ENCODE peak calls at places on chromosomes 12 and 14, in ten cellular contexts. S is LoVo; C is cardiac muscle cell; Y is activated naive CD4-positive, alpha-beta T cell; T is stimulated activated CD4-positive, alpha-beta T cell treated with anti-CD3 and anti-CD28 coated beads, Interleukin-12 subunit alpha, Interleukin-12 subunit beta, amount 100 ng/mL, for 24 hours; J is amygdala; N is activated T-cell treated with anti-CD3 and anti-CD28 coated beads, Interleukin-2, amount 50 U/mL, for 4 hours; L is amniotic stem cell; G is AG09319; Z is neural progenitor cell. E is an unnamed sample.

GRCh38 chr14:51400142-51400541 is 160.1 kb downstream of the TMX1 start:
- DNase-seq in J (no peak), Z (no peak), C (no peak), L (no peak), G (no peak), T (no peak), S (no peak), N (no peak), Y (no peak), E (no peak)

GRCh38 chr12:103637429-103637828 is 50.4 kb downstream of the STAB2 start:
- DNase-seq in S (no peak), G (no peak), Y (no peak), L (no peak), C (no peak), J (no peak), N (no peak), T (no peak), Z (no peak), E (no peak)

GRCh38 chr14:88437659-88438058 is 52.2 kb downstream of the SPATA7 start:
- DNase-seq in G (no peak), Y (no peak), Z (peak; percentile 7), N (no peak), T (no peak), C (no peak), L (no peak), J (no peak), S (no peak), E (no peak)

GRCh38 chr14:89469210-89470198 is 52.5 kb upstream of the FOXN3 start:
- DNase-seq in T (no peak), C (no peak), N (no peak), Z (no peak), L (no peak), G (no peak), J (no peak), Y (no peak), S (no peak), E (no peak)

GRCh38 chr12:59151243-59151642 is 230.9 kb upstream of the LRIG3 start:
- DNase-seq in Z (no peak), S (no peak), C (no peak), Y (no peak), N (no peak), L (no peak), G (no peak), J (no peak), T (no peak), E (no peak)

GRCh38 chr12:6699989-6700645 is 498 bp downstream of the PIANP start:
- DNase-seq in Z (peak; percentile 74), S (no peak), J (no peak), C (peak; percentile 49), G (no peak), Y (no peak), T (no peak), L (no peak), N (no peak), E (no peak)

GRCh38 chr12:16385779-16386646 is 38.6 kb downstream of the MGST1 start:
- DNase-seq in S (peak; percentile 68), T (no peak), Z (peak; percentile 71), N (no peak), Y (no peak), J (peak; percentile 38), C (peak; percentile 77), L (no peak), G (peak; percentile 37), E (peak; percentile 41)

GRCh38 chr12:64611430-64612286 is 1.4 kb downstream of the RASSF3 start:
- DNase-seq in C (peak; percentile 42), L (no peak), G (no peak), Y (no peak), N (peak; percentile 14), S (peak; percentile 19), J (no peak), Z (peak; percentile 41), T (no peak), E (no peak)

GRCh38 chr14:99200654-99201005 is 71.4 kb downstream of the BCL11B start:
- DNase-seq in Z (no peak), G (no peak), J (no peak), C (no peak), T (no peak), Y (no peak), L (no peak), S (no peak), N (no peak), E (no peak)

GRCh38 chr14:31566456-31566855 is 5.3 kb downstream of the NUBPL start:
- DNase-seq in S (no peak), Y (no peak), N (no peak), C (no peak), T (no peak), Z (no peak), G (no peak), J (no peak), L (no peak), E (no peak)

GRCh38 chr14:61934385-61934784 is 172.2 kb downstream of the SNAPC1 start:
- DNase-seq in T (no peak), S (no peak), Y (no peak), G (peak; percentile 27), Z (no peak), C (no peak), J (no peak), N (no peak), L (peak; percentile 81), E (peak; percentile 50)